ENCODE peak calls at places on chromosomes 4 and X, in ten cellular contexts. One of them, this sample, is unnamed. For H3K4me1, the result is how much of the 10 kb centered on the place peaks cover.

GRCh38 chr4:20219526-20219925 is 32.2 kb upstream of the SLIT2 start:
- DNase-seq in transverse colon: no peak
- DNase-seq in GM23248: peak
- DNase-seq in adrenal gland: no peak
- DNase-seq in naive thymus-derived CD4-positive, alpha-beta T cell: no peak
- DNase-seq in uterus: no peak
- DNase-seq in endodermal cell: no peak
- DNase-seq in SJCRH30: no peak
- DNase-seq in CD8-positive, alpha-beta T cell: no peak
- DNase-seq in tibial nerve: no peak
- DNase-seq in this sample: no peak

GRCh38 chrX:45598841-45599240 is 398.2 kb upstream of the DIPK2B start:
- DNase-seq in transverse colon: no peak
- DNase-seq in adrenal gland: no peak
- DNase-seq in CD8-positive, alpha-beta T cell: no peak
- DNase-seq in GM23248: peak
- DNase-seq in endodermal cell: no peak
- DNase-seq in SJCRH30: no peak
- DNase-seq in naive thymus-derived CD4-positive, alpha-beta T cell: no peak
- DNase-seq in tibial nerve: no peak
- DNase-seq in uterus: no peak
- DNase-seq in this sample: peak

GRCh38 chr4:103756736-103757135 is 37.0 kb upstream of the TACR3 start:
- DNase-seq in adrenal gland: no peak
- DNase-seq in endodermal cell: no peak
- DNase-seq in SJCRH30: no peak
- DNase-seq in CD8-positive, alpha-beta T cell: no peak
- DNase-seq in tibial nerve: no peak
- DNase-seq in GM23248: no peak
- DNase-seq in uterus: no peak
- DNase-seq in naive thymus-derived CD4-positive, alpha-beta T cell: no peak
- DNase-seq in transverse colon: no peak
- DNase-seq in this sample: no peak

GRCh38 chrX:67917412-67918010 is 373.7 kb downstream of the AR start:
- DNase-seq in tibial nerve: no peak
- DNase-seq in SJCRH30: peak
- DNase-seq in endodermal cell: no peak
- DNase-seq in adrenal gland: no peak
- DNase-seq in GM23248: no peak
- DNase-seq in uterus: no peak
- DNase-seq in naive thymus-derived CD4-positive, alpha-beta T cell: no peak
- DNase-seq in CD8-positive, alpha-beta T cell: no peak
- DNase-seq in transverse colon: no peak
- DNase-seq in this sample: no peak

GRCh38 chr4:179353791-179354190 is 1911.6 kb upstream of the AGA start:
- DNase-seq in naive thymus-derived CD4-positive, alpha-beta T cell: no peak
- DNase-seq in adrenal gland: no peak
- DNase-seq in GM23248: no peak
- DNase-seq in tibial nerve: no peak
- DNase-seq in uterus: no peak
- DNase-seq in transverse colon: no peak
- DNase-seq in SJCRH30: no peak
- DNase-seq in endodermal cell: no peak
- DNase-seq in CD8-positive, alpha-beta T cell: no peak
- DNase-seq in this sample: no peak

GRCh38 chr4:77022581-77023133 is 53.1 kb downstream of the CCNI start:
- DNase-seq in uterus: no peak
- DNase-seq in naive thymus-derived CD4-positive, alpha-beta T cell: no peak
- DNase-seq in adrenal gland: no peak
- DNase-seq in transverse colon: no peak
- DNase-seq in GM23248: peak
- DNase-seq in CD8-positive, alpha-beta T cell: no peak
- DNase-seq in endodermal cell: peak
- DNase-seq in tibial nerve: no peak
- DNase-seq in SJCRH30: peak
- DNase-seq in this sample: peak

GRCh38 chr4:10403633-10404445 is 53.4 kb downstream of the ZNF518B start:
- DNase-seq in adrenal gland: peak
- DNase-seq in tibial nerve: no peak
- DNase-seq in uterus: no peak
- DNase-seq in endodermal cell: peak
- DNase-seq in CD8-positive, alpha-beta T cell: no peak
- DNase-seq in transverse colon: peak
- DNase-seq in naive thymus-derived CD4-positive, alpha-beta T cell: no peak
- DNase-seq in SJCRH30: peak
- DNase-seq in GM23248: peak
- DNase-seq in this sample: peak

GRCh38 chr4:8101213-8101781 is 57.3 kb downstream of the ABLIM2 start:
- DNase-seq in uterus: peak
- DNase-seq in CD8-positive, alpha-beta T cell: no peak
- DNase-seq in adrenal gland: peak
- DNase-seq in naive thymus-derived CD4-positive, alpha-beta T cell: no peak
- DNase-seq in tibial nerve: peak
- DNase-seq in SJCRH30: peak
- DNase-seq in endodermal cell: no peak
- DNase-seq in GM23248: peak
- DNase-seq in transverse colon: peak
- DNase-seq in this sample: peak

GRCh38 chr4:121995790-121996537 is 44.1 kb upstream of the TRPC3 start:
- DNase-seq in naive thymus-derived CD4-positive, alpha-beta T cell: no peak
- DNase-seq in CD8-positive, alpha-beta T cell: no peak
- DNase-seq in GM23248: no peak
- DNase-seq in adrenal gland: no peak
- DNase-seq in SJCRH30: no peak
- DNase-seq in tibial nerve: no peak
- DNase-seq in transverse colon: no peak
- DNase-seq in endodermal cell: no peak
- DNase-seq in uterus: no peak
- DNase-seq in this sample: no peak

GRCh38 chr4:7547368-7548040 is 112.8 kb upstream of the PSAPL1 start:
- DNase-seq in adrenal gland: no peak
- DNase-seq in naive thymus-derived CD4-positive, alpha-beta T cell: no peak
- DNase-seq in tibial nerve: peak
- DNase-seq in SJCRH30: peak
- DNase-seq in CD8-positive, alpha-beta T cell: no peak
- DNase-seq in transverse colon: no peak
- DNase-seq in uterus: no peak
- DNase-seq in GM23248: no peak
- DNase-seq in endodermal cell: no peak
- DNase-seq in this sample: peak

GRCh38 chrX:152912121-152912520 is 14.3 kb downstream of the ZNF185 start:
- DNase-seq in adrenal gland: no peak
- DNase-seq in SJCRH30: no peak
- DNase-seq in CD8-positive, alpha-beta T cell: no peak
- DNase-seq in naive thymus-derived CD4-positive, alpha-beta T cell: no peak
- DNase-seq in uterus: no peak
- DNase-seq in endodermal cell: no peak
- DNase-seq in tibial nerve: no peak
- DNase-seq in transverse colon: no peak
- DNase-seq in GM23248: no peak
- DNase-seq in this sample: no peak

GRCh38 chrX:10133980-10134676 is 22.6 kb upstream of the CLCN4 start:
- DNase-seq in transverse colon: no peak
- DNase-seq in SJCRH30: no peak
- DNase-seq in GM23248: no peak
- DNase-seq in CD8-positive, alpha-beta T cell: no peak
- DNase-seq in tibial nerve: no peak
- DNase-seq in adrenal gland: no peak
- DNase-seq in naive thymus-derived CD4-positive, alpha-beta T cell: no peak
- DNase-seq in endodermal cell: no peak
- DNase-seq in uterus: no peak
- DNase-seq in this sample: no peak

GRCh38 chr4:138961687-138962086 is 53.9 kb upstream of the NOCT start:
- DNase-seq in endodermal cell: no peak
- DNase-seq in adrenal gland: no peak
- DNase-seq in uterus: no peak
- DNase-seq in transverse colon: no peak
- DNase-seq in SJCRH30: no peak
- DNase-seq in tibial nerve: no peak
- DNase-seq in naive thymus-derived CD4-positive, alpha-beta T cell: no peak
- DNase-seq in CD8-positive, alpha-beta T cell: no peak
- DNase-seq in GM23248: no peak
- DNase-seq in this sample: no peak

GRCh38 chr4:79439489-79439888 is 31.5 kb upstream of the GK2 start:
- DNase-seq in uterus: no peak
- DNase-seq in adrenal gland: no peak
- DNase-seq in CD8-positive, alpha-beta T cell: no peak
- DNase-seq in naive thymus-derived CD4-positive, alpha-beta T cell: no peak
- DNase-seq in SJCRH30: no peak
- DNase-seq in transverse colon: no peak
- DNase-seq in endodermal cell: no peak
- DNase-seq in tibial nerve: no peak
- DNase-seq in GM23248: no peak
- DNase-seq in this sample: no peak

GRCh38 chr4:172962564-172963353 is 205.9 kb upstream of the GALNT7 start:
- DNase-seq in GM23248: peak
- DNase-seq in SJCRH30: peak
- DNase-seq in tibial nerve: no peak
- DNase-seq in CD8-positive, alpha-beta T cell: no peak
- DNase-seq in adrenal gland: no peak
- DNase-seq in transverse colon: peak
- DNase-seq in uterus: peak
- DNase-seq in naive thymus-derived CD4-positive, alpha-beta T cell: no peak
- DNase-seq in endodermal cell: no peak
- DNase-seq in this sample: peak

GRCh38 chr4:114659386-114660008 is 60.9 kb downstream of the UGT8 start:
- DNase-seq in GM23248: peak
- DNase-seq in transverse colon: peak
- DNase-seq in tibial nerve: peak
- DNase-seq in CD8-positive, alpha-beta T cell: no peak
- DNase-seq in SJCRH30: peak
- DNase-seq in naive thymus-derived CD4-positive, alpha-beta T cell: peak
- DNase-seq in uterus: peak
- DNase-seq in endodermal cell: peak
- DNase-seq in adrenal gland: peak
- DNase-seq in this sample: peak

GRCh38 chr4:4855293-4856070 is 4.0 kb upstream of the MSX1 start:
- DNase-seq in adrenal gland: no peak
- DNase-seq in transverse colon: no peak
- DNase-seq in GM23248: no peak
- DNase-seq in uterus: no peak
- DNase-seq in tibial nerve: no peak
- DNase-seq in endodermal cell: peak
- DNase-seq in CD8-positive, alpha-beta T cell: no peak
- DNase-seq in naive thymus-derived CD4-positive, alpha-beta T cell: no peak
- DNase-seq in SJCRH30: no peak
- DNase-seq in this sample: no peak
- H3K4me1 ChIP-seq in adrenal gland: under half
- H3K4me1 ChIP-seq in transverse colon: under half
- H3K4me1 ChIP-seq in GM23248: under half
- H3K4me1 ChIP-seq in uterus: under half
- H3K4me1 ChIP-seq in tibial nerve: under half
- H3K4me1 ChIP-seq in endodermal cell: under half
- H3K4me1 ChIP-seq in CD8-positive, alpha-beta T cell: under half
- H3K4me1 ChIP-seq in naive thymus-derived CD4-positive, alpha-beta T cell: under half
- H3K4me1 ChIP-seq in SJCRH30: under half
- H3K4me1 ChIP-seq in this sample: under half

DNA sequence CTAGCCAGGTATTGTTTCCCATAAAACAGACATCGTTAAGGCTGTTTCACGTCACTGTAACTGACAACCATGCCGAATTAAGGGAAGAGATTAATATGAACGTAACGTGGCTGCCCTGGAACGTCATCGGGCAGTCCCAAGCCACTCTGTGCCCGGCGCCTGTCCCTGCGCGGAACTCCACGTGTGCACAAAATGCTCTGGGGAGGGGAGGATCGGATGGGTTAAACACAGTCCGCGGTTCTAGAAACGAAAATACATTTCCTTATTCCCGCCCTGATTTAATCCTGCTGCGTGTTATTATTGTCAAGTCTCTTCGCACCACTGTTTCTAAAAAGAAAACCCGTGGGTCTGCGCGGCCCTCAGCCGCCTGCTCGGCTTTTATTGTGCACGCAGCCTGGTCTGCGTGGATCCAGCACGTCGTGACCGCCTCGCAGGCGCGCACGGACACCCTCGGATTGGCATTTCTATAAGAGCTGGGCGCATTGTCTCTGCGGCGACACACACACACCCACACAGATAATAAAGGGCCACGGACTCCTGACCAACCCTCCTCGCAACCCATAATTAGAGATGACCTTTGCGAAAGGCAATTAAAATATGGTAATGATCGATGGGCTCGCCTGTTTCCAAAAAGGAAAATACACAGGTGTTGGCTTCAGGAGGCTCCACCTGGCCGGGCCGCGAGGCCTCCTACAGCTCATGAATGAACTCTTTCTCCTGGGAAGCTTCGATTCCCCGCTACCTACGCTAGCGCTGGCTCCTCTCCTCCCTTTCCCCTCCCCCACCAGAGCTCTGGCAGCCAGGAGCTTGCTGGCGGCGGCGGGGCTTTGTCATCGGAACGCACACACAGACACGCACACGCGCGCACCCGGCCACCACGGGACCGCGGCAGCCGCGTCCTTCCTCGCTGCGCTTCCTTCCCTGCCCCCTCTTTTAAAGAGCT is 69.8 kb upstream of the BCOR start:
- DNase-seq in SJCRH30: peak
- DNase-seq in uterus: peak
- DNase-seq in CD8-positive, alpha-beta T cell: no peak
- DNase-seq in tibial nerve: no peak
- DNase-seq in endodermal cell: peak
- DNase-seq in GM23248: peak
- DNase-seq in transverse colon: peak
- DNase-seq in adrenal gland: peak
- DNase-seq in naive thymus-derived CD4-positive, alpha-beta T cell: peak
- DNase-seq in this sample: no peak
- H3K4me3 ChIP-seq in SJCRH30: peak
- H3K4me3 ChIP-seq in uterus: peak
- H3K4me3 ChIP-seq in CD8-positive, alpha-beta T cell: peak
- H3K4me3 ChIP-seq in tibial nerve: peak
- H3K4me3 ChIP-seq in endodermal cell: peak
- H3K4me3 ChIP-seq in GM23248: peak
- H3K4me3 ChIP-seq in transverse colon: peak
- H3K4me3 ChIP-seq in adrenal gland: no peak
- H3K4me3 ChIP-seq in naive thymus-derived CD4-positive, alpha-beta T cell: peak
- H3K4me3 ChIP-seq in this sample: peak

GRCh38 chr4:169652535-169652934 is 32.2 kb downstream of the CLCN3 start:
- DNase-seq in adrenal gland: no peak
- DNase-seq in SJCRH30: no peak
- DNase-seq in tibial nerve: no peak
- DNase-seq in endodermal cell: no peak
- DNase-seq in transverse colon: no peak
- DNase-seq in GM23248: no peak
- DNase-seq in CD8-positive, alpha-beta T cell: no peak
- DNase-seq in uterus: no peak
- DNase-seq in naive thymus-derived CD4-positive, alpha-beta T cell: no peak
- DNase-seq in this sample: no peak
- H3K4me1 ChIP-seq in adrenal gland: under half
- H3K4me1 ChIP-seq in SJCRH30: under half
- H3K4me1 ChIP-seq in tibial nerve: under half
- H3K4me1 ChIP-seq in endodermal cell: under half
- H3K4me1 ChIP-seq in transverse colon: under half
- H3K4me1 ChIP-seq in GM23248: under half
- H3K4me1 ChIP-seq in CD8-positive, alpha-beta T cell: under half
- H3K4me1 ChIP-seq in uterus: under half
- H3K4me1 ChIP-seq in naive thymus-derived CD4-positive, alpha-beta T cell: under half
- H3K4me1 ChIP-seq in this sample: under half

DNA sequence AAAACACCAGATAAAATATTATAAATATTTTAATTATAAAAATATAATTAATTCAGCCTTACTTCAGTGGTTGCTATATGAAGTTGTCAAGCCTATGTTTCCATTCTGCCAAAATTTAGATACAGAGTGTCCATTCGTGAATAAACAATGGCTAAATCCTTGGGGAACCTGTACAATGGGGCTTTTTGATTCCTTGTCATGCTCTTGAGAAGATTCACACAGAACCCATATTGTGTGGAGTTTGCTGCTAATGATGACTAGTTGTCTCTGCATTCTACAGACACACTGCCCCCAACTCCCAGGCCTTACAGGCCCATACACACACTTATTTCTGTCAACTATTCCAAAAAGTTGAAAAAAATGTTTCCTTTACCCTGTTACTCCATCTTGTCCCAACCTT is 33.4 kb upstream of the MAGEC2 start:
- DNase-seq in SJCRH30: no peak
- DNase-seq in transverse colon: no peak
- DNase-seq in adrenal gland: no peak
- DNase-seq in CD8-positive, alpha-beta T cell: no peak
- DNase-seq in tibial nerve: no peak
- DNase-seq in endodermal cell: no peak
- DNase-seq in uterus: no peak
- DNase-seq in naive thymus-derived CD4-positive, alpha-beta T cell: no peak
- DNase-seq in GM23248: no peak
- DNase-seq in this sample: no peak
- H3K4me3 ChIP-seq in SJCRH30: no peak
- H3K4me3 ChIP-seq in transverse colon: no peak
- H3K4me3 ChIP-seq in adrenal gland: no peak
- H3K4me3 ChIP-seq in CD8-positive, alpha-beta T cell: no peak
- H3K4me3 ChIP-seq in tibial nerve: no peak
- H3K4me3 ChIP-seq in endodermal cell: no peak
- H3K4me3 ChIP-seq in uterus: no peak
- H3K4me3 ChIP-seq in naive thymus-derived CD4-positive, alpha-beta T cell: no peak
- H3K4me3 ChIP-seq in GM23248: no peak
- H3K4me3 ChIP-seq in this sample: no peak

This sample was measured in adipocyte.